ENCODE peak calls at places on chromosome 18, in four cellular contexts. D, Y, R and T are unnamed samples.

GRCh38 chr18:78105611-78106010 is 856.0 kb downstream of the GALR1 start:
- DNase-seq in D (no peak), R (no peak), Y (no peak), T (no peak)

GRCh38 chr18:33670052-33670451 is 92.0 kb downstream of the ASXL3 start:
- DNase-seq in R (no peak), Y (no peak), D (no peak), T (no peak)

GRCh38 chr18:74722237-74722636 is 124.6 kb downstream of the ZNF407 start:
- DNase-seq in D (no peak), R (peak), Y (no peak), T (no peak)

GRCh38 chr18:54239091-54239490 is 14.6 kb upstream of the MBD2 start:
- DNase-seq in D (no peak), R (no peak), Y (no peak), T (no peak)

GRCh38 chr18:36808681-36809080 is 20.1 kb downstream of the TPGS2 start:
- DNase-seq in D (no peak), R (no peak), Y (no peak), T (no peak)

GRCh38 chr18:76306685-76307292 is 188.3 kb downstream of the ZNF516 start:
- DNase-seq in R (no peak), D (peak), Y (peak), T (no peak)

GRCh38 chr18:72208920-72209676 is 335.0 kb downstream of the CBLN2 start:
- DNase-seq in D (no peak), Y (no peak), R (no peak), T (no peak)

GRCh38 chr18:79542876-79543750 is 136.5 kb upstream of the CTDP1 start:
- DNase-seq in R (no peak), Y (no peak), D (no peak), T (no peak)

GRCh38 chr18:72674710-72675109 is 130.6 kb upstream of the CBLN2 start:
- DNase-seq in D (peak), Y (no peak), R (no peak), T (no peak)

GRCh38 chr18:23401400-23402347 is 51.4 kb upstream of the RIOK3 start:
- DNase-seq in D (no peak), R (no peak), Y (no peak), T (no peak)

GRCh38 chr18:12336887-12337286 is 28.8 kb downstream of the TUBB6 start:
- DNase-seq in D (no peak), R (no peak), Y (no peak), T (no peak)

GRCh38 chr18:58578835-58579560 is 49.9 kb downstream of the ALPK2 start:
- DNase-seq in D (no peak), Y (no peak), R (no peak), T (no peak)

GRCh38 chr18:48098538-48098937 is 168.1 kb upstream of the SMAD2 start:
- DNase-seq in R (no peak), Y (no peak), D (no peak), T (no peak)

GRCh38 chr18:23683671-23684070 is 5.6 kb upstream of the LAMA3 start:
- DNase-seq in R (no peak), Y (no peak), D (no peak), T (no peak)

GRCh38 chr18:48663096-48663930 is 124.5 kb downstream of the CTIF start:
- DNase-seq in Y (no peak), R (no peak), D (no peak), T (no peak)

GRCh38 chr18:63446266-63446665 is 24.0 kb upstream of the VPS4B start:
- DNase-seq in D (no peak), Y (no peak), R (no peak), T (no peak)

GRCh38 chr18:55088561-55088960 is 129.3 kb upstream of the CCDC68 start:
- DNase-seq in D (no peak), R (no peak), Y (no peak), T (no peak)

GRCh38 chr18:51867767-51868166 is 472.2 kb upstream of the DCC start:
- DNase-seq in D (no peak), Y (no peak), R (no peak), T (peak)

GRCh38 chr18:69469444-69469919 is 68.8 kb downstream of the DOK6 start:
- DNase-seq in D (no peak), Y (peak), R (peak), T (no peak)

GRCh38 chr18:67864677-67865340 is 348.3 kb upstream of the DSEL start:
- DNase-seq in D (no peak), Y (no peak), R (no peak), T (no peak)

GRCh38 chr18:55743701-55744100 is 155.7 kb upstream of the TCF4 start:
- DNase-seq in Y (no peak), R (no peak), D (no peak), T (no peak)

GRCh38 chr18:51666717-51667320 is 469.3 kb upstream of the MEX3C start:
- DNase-seq in Y (no peak), R (no peak), D (no peak), T (peak)

GRCh38 chr18:33720133-33720532 is 142.1 kb downstream of the ASXL3 start:
- DNase-seq in D (no peak), Y (no peak), R (no peak), T (no peak)

GRCh38 chr18:10877974-10878373 is 271.4 kb downstream of the PIEZO2 start:
- DNase-seq in Y (no peak), R (no peak), D (no peak), T (no peak)

GRCh38 chr18:57882465-57882864 is 79.3 kb upstream of the ATP8B1 start:
- DNase-seq in Y (no peak), R (no peak), D (no peak), T (no peak)

GRCh38 chr18:46916551-46917107 is 678 bp downstream of the PIAS2 start:
- DNase-seq in D (no peak), Y (no peak), R (peak), T (no peak)

GRCh38 chr18:50461251-50461650 is 86.4 kb downstream of the SKA1 start:
- DNase-seq in R (no peak), Y (no peak), D (no peak), T (no peak)

GRCh38 chr18:77178559-77178958 is 46.0 kb upstream of the MBP start:
- DNase-seq in R (peak), Y (no peak), D (no peak), T (no peak)

GRCh38 chr18:48997985-48998831 is 47.4 kb upstream of the SMAD7 start:
- DNase-seq in R (no peak), D (no peak), Y (peak), T (no peak)

GRCh38 chr18:12056034-12056883 is 37.4 kb upstream of the ANKRD62 start:
- DNase-seq in R (no peak), D (no peak), Y (no peak), T (no peak)

DNA sequence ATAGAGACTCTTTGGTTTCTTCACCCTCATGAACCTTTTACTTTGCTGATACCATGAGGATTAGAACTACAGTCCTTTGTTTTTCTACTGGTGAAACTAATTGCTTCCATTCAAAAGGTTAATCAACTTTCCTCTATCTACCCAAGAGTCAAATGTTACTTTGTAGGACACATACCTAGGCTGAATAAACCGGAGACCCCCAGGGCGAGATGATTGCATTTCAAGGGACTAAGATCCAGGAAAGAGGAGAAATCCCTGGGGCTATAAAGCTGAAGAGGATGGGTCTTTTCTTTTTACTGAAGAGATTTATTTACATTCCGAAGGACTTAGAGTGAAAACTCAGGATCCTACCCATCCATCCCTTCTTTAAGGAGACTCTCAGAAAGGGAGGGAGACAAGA is 332.0 kb downstream of the CDH19 start:
- DNase-seq in Y (no peak), D (no peak), R (no peak), T (peak)
- H3K4me3 ChIP-seq in Y (no peak), D (no peak), R (no peak), T (no peak)

GRCh38 chr18:25274900-25275299 is 77.1 kb downstream of the ZNF521 start:
- DNase-seq in D (no peak), R (no peak), Y (no peak), T (no peak)

GRCh38 chr18:25279556-25279955 is 72.4 kb downstream of the ZNF521 start:
- DNase-seq in D (no peak), Y (no peak), R (no peak), T (no peak)

GRCh38 chr18:25278415-25278814 is 73.6 kb downstream of the ZNF521 start:
- DNase-seq in R (no peak), Y (no peak), D (no peak), T (no peak)

GRCh38 chr18:25279133-25279532 is 72.8 kb downstream of the ZNF521 start:
- DNase-seq in Y (no peak), D (no peak), R (no peak), T (no peak)

DNA sequence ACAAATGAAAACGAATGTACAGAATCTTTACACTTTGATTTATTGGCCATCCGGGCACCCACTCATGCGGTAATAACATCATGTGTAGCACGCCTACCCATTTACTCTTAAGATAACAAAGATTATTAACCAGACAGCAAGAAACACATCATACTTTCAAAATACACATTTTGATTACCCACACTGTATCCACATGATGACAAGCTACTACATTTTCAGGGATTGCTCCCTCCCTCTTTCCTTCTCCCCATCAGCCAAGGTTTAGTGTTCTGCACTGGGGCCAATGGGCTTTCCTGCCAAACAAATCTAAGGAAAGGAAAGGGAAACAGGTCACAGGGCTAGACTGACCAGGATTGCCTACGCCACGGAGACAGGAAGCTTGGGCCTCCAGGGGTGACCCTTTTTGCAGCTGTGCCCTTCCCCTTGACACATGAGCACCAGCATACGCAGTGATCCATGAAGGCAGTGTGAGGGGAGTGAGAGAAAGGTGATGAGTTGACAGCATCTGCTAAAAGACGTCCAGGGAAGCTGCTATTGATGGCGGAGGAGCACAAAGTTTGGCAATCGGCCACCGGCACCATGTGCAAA is 76.5 kb downstream of the ZNF521 start:
- DNase-seq in D (no peak), Y (no peak), R (no peak), T (no peak)
- TF ChIP-seq POLR2AphosphoS5 in D (no peak), Y (no peak), R (no peak), T (no peak)

GRCh38 chr18:45399643-45400042 is 215.6 kb upstream of the SLC14A2 start:
- DNase-seq in R (no peak), Y (no peak), D (no peak), T (no peak)
- H3K4me3 ChIP-seq in R (no peak), Y (no peak), D (no peak), T (no peak)

GRCh38 chr18:32529737-32530420 is 59.2 kb upstream of the GAREM1 start:
- DNase-seq in Y (no peak), R (no peak), D (no peak), T (no peak)

DNA sequence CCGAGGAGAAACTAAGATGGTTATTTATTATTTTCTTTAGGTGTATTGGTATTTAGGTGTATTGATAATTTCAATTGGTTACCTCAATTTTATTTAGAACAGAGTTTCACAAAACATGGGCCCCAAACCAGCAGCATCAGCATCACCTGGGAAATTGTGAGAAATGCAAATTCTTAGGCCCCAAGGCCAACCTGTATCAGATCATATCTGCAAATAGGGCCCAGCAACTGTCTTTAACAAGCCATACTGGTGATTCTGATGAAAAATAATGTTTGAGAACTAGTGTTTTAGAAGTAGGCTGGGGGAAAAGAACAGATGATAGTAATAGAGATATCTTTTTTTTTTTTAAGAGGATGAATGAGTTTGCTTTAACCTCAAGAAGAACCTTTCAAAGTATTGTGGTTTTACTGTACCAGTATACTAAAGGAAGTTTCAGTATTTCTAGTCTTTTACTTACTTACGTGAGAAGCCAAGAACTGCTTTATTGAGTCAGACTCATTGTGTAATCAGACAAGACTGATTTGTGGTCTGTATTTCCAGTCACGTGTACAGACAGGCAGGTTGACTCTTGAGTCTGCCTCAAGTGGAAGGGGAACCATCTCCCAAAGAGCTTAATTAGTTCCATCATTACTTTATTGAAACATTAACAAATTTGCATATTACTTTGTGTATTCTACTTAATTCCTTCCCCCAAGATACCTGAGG is 60.4 kb upstream of the GAREM1 start:
- DNase-seq in D (no peak), R (peak), Y (no peak), T (peak)
- TF ChIP-seq POLR2AphosphoS5 in D (no peak), R (no peak), Y (no peak), T (no peak)

GRCh38 chr18:3264362-3264761 is 2.4 kb downstream of the MYL12B start:
- DNase-seq in R (no peak), Y (no peak), D (no peak), T (no peak)
- H3K4me3 ChIP-seq in R (no peak), Y (peak), D (peak), T (peak)

DNA sequence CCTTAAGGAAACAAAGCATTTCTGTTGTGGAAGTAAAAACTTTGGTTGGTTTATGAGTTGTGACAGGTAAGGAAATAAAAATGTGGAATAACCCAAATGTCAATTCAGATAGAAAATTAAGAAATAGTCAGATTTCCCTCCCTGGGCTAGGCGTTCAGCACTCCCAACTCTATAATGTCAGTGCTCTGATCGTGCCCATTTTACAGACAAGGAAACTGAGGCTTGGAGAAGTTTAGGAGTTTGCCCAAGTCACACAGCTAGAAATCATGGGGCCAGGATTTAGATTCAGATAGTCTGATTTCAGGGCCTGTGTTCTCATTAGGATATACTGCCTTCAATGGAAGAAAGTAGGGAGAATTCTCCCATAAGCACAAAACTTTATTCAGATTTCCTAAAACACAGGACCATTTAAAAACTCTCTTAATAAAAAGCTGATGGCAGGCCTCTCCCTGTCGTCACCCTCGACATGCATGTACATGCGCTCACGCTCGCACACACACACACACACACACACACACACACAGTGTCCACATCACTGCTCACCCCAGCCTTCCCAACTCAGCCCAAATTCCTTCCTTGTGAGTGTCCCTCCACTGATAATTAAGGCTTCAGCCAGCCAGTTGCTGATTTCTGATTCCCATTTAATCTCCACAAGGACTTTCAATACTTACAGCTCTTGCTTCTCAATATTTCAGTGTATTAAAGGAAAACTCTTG is 49.1 kb upstream of the SLC14A2 start:
- DNase-seq in D (no peak), Y (no peak), R (no peak), T (no peak)
- TF ChIP-seq POLR2AphosphoS5 in D (no peak), Y (no peak), R (no peak), T (no peak)

DNA sequence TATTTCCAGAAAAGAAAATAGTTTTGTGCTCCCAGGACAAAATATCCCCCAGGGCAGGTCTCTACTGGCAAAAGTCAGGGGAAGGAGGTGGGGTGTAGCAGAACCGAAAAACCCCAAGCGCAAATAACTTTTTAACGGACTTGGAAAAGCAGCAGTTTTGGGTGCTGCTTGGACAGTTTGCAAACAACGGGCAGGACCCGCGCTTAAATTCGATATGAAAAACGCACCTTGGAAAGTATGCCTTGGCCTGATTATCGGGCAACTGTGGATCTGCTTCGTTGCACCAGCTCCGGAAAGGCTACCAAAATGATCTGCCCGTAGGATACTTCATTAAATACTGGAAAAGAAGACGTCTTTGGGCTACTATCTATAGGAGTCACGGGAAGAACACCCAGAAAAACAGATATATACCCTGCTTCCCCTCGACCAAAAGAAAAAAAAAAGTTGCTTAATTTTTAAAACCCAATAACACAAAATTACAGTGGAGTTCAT is 2.9 kb upstream of the KCTD1 start:
- DNase-seq in D (no peak), R (no peak), Y (no peak), T (no peak)
- H3K4me3 ChIP-seq in D (peak), R (no peak), Y (no peak), T (no peak)

DNA sequence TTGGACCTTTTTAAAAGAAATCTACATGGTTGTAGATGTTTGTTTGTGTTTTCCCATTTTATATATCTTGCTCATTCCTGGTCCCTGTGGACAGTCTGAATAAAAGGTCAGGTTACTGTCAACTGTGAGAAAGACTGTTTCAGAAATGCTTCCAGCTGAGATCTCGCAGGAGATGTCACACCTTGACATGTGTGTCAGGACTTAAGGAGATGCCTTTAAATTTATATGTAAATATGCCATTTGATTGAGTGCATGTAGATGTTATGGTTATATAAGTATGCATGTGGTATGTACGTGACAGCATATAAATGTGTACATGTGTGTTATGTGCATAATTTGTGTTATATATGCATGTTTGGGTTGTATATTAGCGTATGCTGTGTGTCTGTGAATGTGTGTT is 2172.3 kb upstream of the CELF4 start:
- DNase-seq in Y (no peak), R (no peak), D (no peak), T (no peak)
- TF ChIP-seq POLR2AphosphoS5 in Y (no peak), R (no peak), D (no peak), T (no peak)

GRCh38 chr18:35122586-35123224 is 81.5 kb downstream of the MAPRE2 start:
- DNase-seq in R (no peak), Y (no peak), D (no peak), T (no peak)

GRCh38 chr18:35118641-35119040 is 77.4 kb downstream of the MAPRE2 start:
- DNase-seq in R (no peak), Y (no peak), D (no peak), T (no peak)

GRCh38 chr18:35123811-35124210 is 82.6 kb downstream of the MAPRE2 start:
- DNase-seq in D (no peak), Y (no peak), R (no peak), T (no peak)

GRCh38 chr18:35121038-35121437 is 79.8 kb downstream of the MAPRE2 start:
- DNase-seq in R (no peak), Y (no peak), D (no peak), T (no peak)

DNA sequence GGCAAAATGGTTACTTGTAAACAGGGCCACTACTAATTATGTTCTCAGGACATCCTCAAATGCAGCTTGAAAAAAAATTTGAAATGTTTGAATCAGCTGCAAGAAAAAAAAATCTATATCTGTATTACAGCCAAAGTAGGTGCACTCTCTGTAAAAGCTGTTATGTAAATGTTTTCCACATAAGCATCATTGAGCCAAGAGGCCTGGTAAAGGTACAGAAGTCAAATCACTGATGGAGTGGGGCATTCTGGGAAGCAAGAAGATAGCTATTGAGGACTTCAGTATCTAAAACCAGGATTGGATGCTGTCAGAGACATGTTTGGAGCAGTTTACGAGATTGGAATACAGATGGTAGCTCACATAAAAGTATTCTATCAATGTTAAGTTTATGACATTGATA is 80.3 kb downstream of the MAPRE2 start:
- DNase-seq in R (no peak), D (no peak), Y (no peak), T (no peak)
- H3K4me3 ChIP-seq in R (no peak), D (no peak), Y (no peak), T (no peak)